ENCODE peak calls at places on chromosomes 4 and X, in five cellular contexts. T is NCI-H82, O is fibroblast of villous mesenchyme, W is GDM1, G is fibroblast of pulmonary artery. F is an unnamed sample.

GRCh38 chrX:82627568-82627967 is 880.5 kb upstream of the POU3F4 start:
- DNase-seq in T (no peak), O (no peak), W (no peak), G (no peak), F (no peak)

GRCh38 chr4:60042231-60042652 is 1157.9 kb upstream of the ADGRL3 start:
- DNase-seq in T (no peak), O (no peak), W (no peak), G (no peak), F (no peak)

GRCh38 chr4:101103381-101104142 is 243.8 kb downstream of the PPP3CA start:
- DNase-seq in T (no peak), O (peak), W (peak), G (peak), F (peak)

GRCh38 chr4:26717332-26717731 is 133.4 kb downstream of the TBC1D19 start:
- DNase-seq in T (no peak), O (peak), W (no peak), G (peak), F (no peak)

GRCh38 chr4:103075435-103075893 is 1.1 kb downstream of the SLC9B2 start:
- DNase-seq in T (peak), O (peak), W (no peak), G (peak), F (peak)

GRCh38 chr4:45350438-45350837 is 624.1 kb upstream of the GNPDA2 start:
- DNase-seq in T (no peak), O (peak), W (no peak), G (peak), F (no peak)

GRCh38 chrX:111447298-111447697 is 35.3 kb upstream of the DCX start:
- DNase-seq in T (peak), O (peak), W (peak), G (peak), F (peak)

GRCh38 chrX:125005863-125006262 is 313.8 kb upstream of the TEX13C start:
- DNase-seq in T (no peak), O (no peak), W (no peak), G (no peak), F (peak)

GRCh38 chr4:56909083-56909981 is 1.6 kb downstream of the REST start:
- DNase-seq in T (peak), O (peak), W (peak), G (peak), F (peak)

GRCh38 chr4:52059372-52059771 is 8.3 kb downstream of the SPATA18 start:
- DNase-seq in T (no peak), O (peak), W (no peak), G (peak), F (no peak)

GRCh38 chr4:79249879-79250503 is 75.9 kb downstream of the NAA11 start:
- DNase-seq in T (no peak), O (no peak), W (peak), G (no peak), F (no peak)

GRCh38 chr4:180767330-180767729 is 1475.9 kb upstream of the TENM3 start:
- DNase-seq in T (no peak), O (no peak), W (no peak), G (no peak), F (peak)

GRCh38 chr4:146472404-146472803 is 49.3 kb downstream of the SLC10A7 start:
- DNase-seq in T (peak), O (no peak), W (no peak), G (no peak), F (peak)

GRCh38 chr4:111781611-111782010 is 363.6 kb upstream of the FAM241A start:
- DNase-seq in T (no peak), O (no peak), W (no peak), G (no peak), F (no peak)

GRCh38 chr4:153154010-153154975 is 50.0 kb upstream of the TRIM2 start:
- DNase-seq in T (no peak), O (peak), W (no peak), G (peak), F (peak)

GRCh38 chr4:137700751-137701150 is 168.5 kb upstream of the PCDH18 start:
- DNase-seq in T (no peak), O (no peak), W (no peak), G (no peak), F (no peak)

GRCh38 chr4:56181140-56181950 is 205.9 kb downstream of the AASDH start:
- DNase-seq in T (no peak), O (no peak), W (peak), G (peak), F (peak)

F was measured in left kidney.